ENCODE peak calls at places on chromosomes 11 and 22, in seven cellular contexts. E, G, N, Z, L, X and T are unnamed samples.

GRCh38 chr22:32396746-32397145 is 15.3 kb downstream of the RTCB start:
- DNase-seq in E (no peak), G (no peak), N (no peak), Z (no peak), L (no peak), X (no peak), T (no peak)

GRCh38 chr22:17785185-17786184 is 11.2 kb upstream of the BID start:
- DNase-seq in E (peak), G (peak), N (peak), Z (peak), L (peak), X (no peak), T (no peak)

GRCh38 chr11:83033972-83034672 is 37.6 kb downstream of the RAB30 start:
- DNase-seq in E (peak), G (no peak), N (peak), Z (no peak), L (no peak), X (peak), T (no peak)

GRCh38 chr11:95074806-95075563 is 8.3 kb downstream of the SRSF8 start:
- DNase-seq in E (peak), G (no peak), N (no peak), Z (no peak), L (no peak), X (peak), T (no peak)

GRCh38 chr11:99814738-99815137 is 794.0 kb downstream of the CNTN5 start:
- DNase-seq in E (no peak), G (no peak), N (no peak), Z (no peak), L (no peak), X (no peak), T (no peak)

GRCh38 chr11:93740031-93740801 is 1.1 kb downstream of the TAF1D start:
- DNase-seq in E (no peak), G (peak), N (peak), Z (peak), L (peak), X (no peak), T (no peak)

GRCh38 chr11:3836903-3837302 is 3.9 kb downstream of the RHOG start:
- DNase-seq in E (peak), G (peak), N (no peak), Z (peak), L (peak), X (no peak), T (no peak)

GRCh38 chr11:66112640-66113098 is 42.6 kb downstream of the PACS1 start:
- DNase-seq in E (peak), G (peak), N (peak), Z (no peak), L (no peak), X (no peak), T (no peak)

GRCh38 chr11:38305682-38306081 is 1707.6 kb upstream of the RAG2 start:
- DNase-seq in E (no peak), G (no peak), N (no peak), Z (no peak), L (no peak), X (no peak), T (no peak)